ENCODE peak calls at places on chromosomes 11 and 22, in five cellular contexts. H, R, O, K and M are unnamed samples.
A peak's percentile ranks its signal among the peaks of the same experiment; 100 is the strongest.

GRCh38 chr22:35752172-35752832 is 34.6 kb downstream of the APOL5 start:
- DNase-seq in K (no peak), O (no peak), H (peak; percentile 25), R (no peak), M (no peak)

GRCh38 chr11:125303186-125303585 is 138.6 kb downstream of the PKNOX2 start:
- DNase-seq in H (no peak), K (no peak), R (no peak), O (no peak), M (no peak)

GRCh38 chr22:46902998-46903916 is 140.8 kb downstream of the TBC1D22A start:
- DNase-seq in O (no peak), H (no peak), R (no peak), K (no peak), M (no peak)

GRCh38 chr11:57546869-57547518 is 9.6 kb downstream of the SMTNL1 start:
- DNase-seq in K (peak; percentile 41), R (no peak), O (no peak), H (peak; percentile 59), M (peak; percentile 3)

GRCh38 chr11:130786586-130786985 is 129.7 kb downstream of the SNX19 start:
- DNase-seq in K (no peak), O (no peak), R (no peak), H (no peak), M (no peak)

GRCh38 chr11:43508511-43508918 is 149.8 kb downstream of the TTC17 start:
- DNase-seq in O (no peak), H (peak; percentile 35), K (peak; percentile 61), R (no peak), M (no peak)

GRCh38 chr11:100329352-100329751 is 357.7 kb upstream of the ARHGAP42 start:
- DNase-seq in O (no peak), H (no peak), R (no peak), K (no peak), M (no peak)

GRCh38 chr11:121067453-121067852 is 33.6 kb upstream of the TECTA start:
- DNase-seq in H (no peak), R (no peak), K (no peak), O (no peak), M (no peak)

GRCh38 chr11:69378303-69379141 is 84.6 kb downstream of the MYEOV start:
- DNase-seq in K (no peak), O (no peak), H (no peak), R (no peak), M (no peak)

GRCh38 chr22:46043816-46044717 is 67.1 kb upstream of the WNT7B start:
- DNase-seq in K (no peak), O (no peak), R (peak; percentile 25), H (no peak), M (peak; percentile 41)

GRCh38 chr11:124844664-124845079 is 20.6 kb upstream of the ROBO3 start:
- DNase-seq in R (no peak), O (no peak), K (no peak), H (no peak), M (no peak)

GRCh38 chr11:87926250-87926970 is 248.8 kb downstream of the RAB38 start:
- DNase-seq in O (no peak), R (no peak), K (peak; percentile 70), H (peak; percentile 55), M (no peak)

GRCh38 chr11:83033972-83034672 is 37.6 kb downstream of the RAB30 start:
- DNase-seq in R (peak; percentile 19), H (peak; percentile 24), O (peak; percentile 33), K (peak; percentile 63), M (peak; percentile 48)

GRCh38 chr11:27770576-27770975 is 70.3 kb upstream of the BDNF start:
- DNase-seq in H (no peak), R (no peak), O (no peak), K (no peak), M (no peak)

GRCh38 chr11:76735218-76735480 is 48.0 kb upstream of the TSKU start:
- DNase-seq in H (no peak), O (no peak), R (no peak), K (no peak), M (no peak)

GRCh38 chr11:126163779-126164178 is 47.7 kb downstream of the RPUSD4 start:
- DNase-seq in K (no peak), O (no peak), R (no peak), H (no peak), M (no peak)

GRCh38 chr11:105466582-105467228 is 143.2 kb upstream of the GRIA4 start:
- DNase-seq in O (no peak), H (peak; percentile 90), K (peak; percentile 75), R (no peak), M (peak; percentile 6)

GRCh38 chr11:96191752-96192151 is 151.2 kb downstream of the MAML2 start:
- DNase-seq in R (no peak), O (no peak), K (peak; percentile 76), H (no peak), M (no peak)

GRCh38 chr22:49853981-49854791 is 542 bp downstream of the ZBED4 start:
- DNase-seq in R (peak; percentile 20), K (peak; percentile 30), H (peak; percentile 43), O (no peak), M (no peak)

GRCh38 chr11:33303541-33303940 is 46.4 kb downstream of the HIPK3 start:
- DNase-seq in R (no peak), K (no peak), H (no peak), O (no peak), M (no peak)

GRCh38 chr11:57072640-57073039 is 83.9 kb downstream of the OR5AK2 start:
- DNase-seq in H (peak; percentile 95), O (no peak), R (no peak), K (peak; percentile 98), M (no peak)

GRCh38 chr22:24427500-24428164 is at the start of gene ADORA2A:
- DNase-seq in O (no peak), H (no peak), K (no peak), R (no peak), M (no peak)

GRCh38 chr11:62266558-62266957 is 3.4 kb upstream of the SCGB2A2 start:
- DNase-seq in K (peak; percentile 21), O (no peak), R (no peak), H (peak; percentile 89), M (no peak)

GRCh38 chr11:43868852-43869567 is 11.6 kb upstream of the ALKBH3 start:
- DNase-seq in R (no peak), O (no peak), K (peak; percentile 92), H (peak; percentile 76), M (no peak)